ENCODE peak calls at places on chromosomes 11 and 22, in ten cellular contexts. A is cardiac fibroblast, X is AG10803, S is astrocyte of the spinal cord, G is ovary, D is fibroblast of lung, R is fibroblast of villous mesenchyme, H is skeletal muscle cell, Z is bronchial epithelial cell, N is OCI-LY7. B is an unnamed sample.

GRCh38 chr11:35142481-35143207 is 3.7 kb downstream of the CD44 start:
- DNase-seq in S (no peak), Z (peak), G (no peak), A (peak), N (peak), R (no peak), X (peak), H (no peak), D (peak), B (no peak)

GRCh38 chr11:123174196-123175183 is 20.6 kb downstream of the CLMP start:
- DNase-seq in D (peak), X (peak), H (peak), R (peak), G (no peak), Z (peak), S (peak), N (no peak), A (peak), B (no peak)

GRCh38 chr11:2990617-2991476 is 1.3 kb downstream of the NAP1L4 start:
- DNase-seq in H (no peak), D (no peak), A (no peak), G (no peak), R (peak), X (no peak), N (peak), S (no peak), Z (peak), B (peak)

GRCh38 chr11:88579466-88579865 is 241.9 kb upstream of the CTSC start:
- DNase-seq in Z (no peak), N (no peak), D (no peak), S (no peak), R (no peak), A (no peak), X (no peak), H (no peak), G (no peak), B (no peak)

GRCh38 chr11:119816660-119817059 is 87.7 kb upstream of the NECTIN1 start:
- DNase-seq in X (no peak), A (no peak), R (no peak), H (no peak), D (no peak), Z (peak), G (no peak), S (peak), N (no peak), B (no peak)

GRCh38 chr11:54946429-54946828 is 239.8 kb downstream of the OR4A5 start:
- DNase-seq in D (no peak), R (no peak), N (no peak), Z (no peak), H (no peak), X (no peak), A (no peak), G (no peak), S (no peak), B (no peak)

GRCh38 chr11:72776844-72777754 is 16.7 kb downstream of the STARD10 start:
- DNase-seq in A (no peak), N (no peak), D (no peak), S (no peak), Z (no peak), R (no peak), H (no peak), G (no peak), X (no peak), B (no peak)

GRCh38 chr11:100929377-100929776 is 200.2 kb downstream of the PGR start:
- DNase-seq in Z (peak), A (peak), D (peak), R (peak), G (no peak), N (no peak), X (peak), S (peak), H (no peak), B (no peak)

GRCh38 chr11:77055056-77055680 is 11.6 kb upstream of the CAPN5 start:
- DNase-seq in S (no peak), G (no peak), N (no peak), Z (no peak), D (no peak), A (no peak), H (no peak), X (no peak), R (no peak), B (no peak)

GRCh38 chr22:43234299-43234988 is 47.5 kb upstream of the TTLL12 start:
- DNase-seq in R (no peak), H (no peak), N (no peak), A (no peak), Z (no peak), D (no peak), G (peak), X (no peak), S (no peak), B (no peak)

GRCh38 chr22:43326342-43326825 is 16.8 kb downstream of the SCUBE1 start:
- DNase-seq in S (no peak), X (no peak), G (no peak), R (no peak), H (no peak), A (no peak), D (no peak), N (no peak), Z (no peak), B (no peak)

GRCh38 chr11:2838676-2839075 is 46.9 kb downstream of the CDKN1C start:
- DNase-seq in Z (no peak), D (no peak), S (no peak), H (no peak), G (no peak), R (no peak), A (no peak), X (no peak), N (no peak), B (no peak)

GRCh38 chr22:35378547-35379078 is 2.3 kb upstream of the HMOX1 start:
- DNase-seq in X (no peak), Z (no peak), D (no peak), H (no peak), A (no peak), S (no peak), N (no peak), R (no peak), G (no peak), B (no peak)

GRCh38 chr11:14360976-14361375 is 2.0 kb upstream of the RRAS2 start:
- DNase-seq in H (no peak), Z (no peak), G (no peak), D (no peak), R (no peak), N (no peak), S (no peak), A (no peak), X (no peak), B (no peak)

GRCh38 chr11:122807731-122808485 is 30.4 kb upstream of the CRTAM start:
- DNase-seq in Z (no peak), A (peak), H (no peak), S (no peak), D (peak), R (peak), X (peak), N (no peak), G (no peak), B (no peak)

GRCh38 chr22:23182289-23183106 is 2.2 kb downstream of the BCR start:
- DNase-seq in N (peak), A (no peak), D (no peak), R (peak), S (no peak), X (no peak), H (no peak), G (no peak), Z (peak), B (no peak)

GRCh38 chr11:65537620-65538231 is 12.8 kb downstream of the SCYL1 start:
- DNase-seq in R (peak), N (no peak), A (no peak), X (no peak), S (no peak), Z (no peak), H (no peak), D (no peak), G (no peak), B (no peak)

GRCh38 chr11:2169001-2169370 is 2.6 kb downstream of the TH start:
- DNase-seq in N (no peak), X (no peak), A (no peak), Z (no peak), S (no peak), H (no peak), D (no peak), G (no peak), R (no peak), B (no peak)

DNA sequence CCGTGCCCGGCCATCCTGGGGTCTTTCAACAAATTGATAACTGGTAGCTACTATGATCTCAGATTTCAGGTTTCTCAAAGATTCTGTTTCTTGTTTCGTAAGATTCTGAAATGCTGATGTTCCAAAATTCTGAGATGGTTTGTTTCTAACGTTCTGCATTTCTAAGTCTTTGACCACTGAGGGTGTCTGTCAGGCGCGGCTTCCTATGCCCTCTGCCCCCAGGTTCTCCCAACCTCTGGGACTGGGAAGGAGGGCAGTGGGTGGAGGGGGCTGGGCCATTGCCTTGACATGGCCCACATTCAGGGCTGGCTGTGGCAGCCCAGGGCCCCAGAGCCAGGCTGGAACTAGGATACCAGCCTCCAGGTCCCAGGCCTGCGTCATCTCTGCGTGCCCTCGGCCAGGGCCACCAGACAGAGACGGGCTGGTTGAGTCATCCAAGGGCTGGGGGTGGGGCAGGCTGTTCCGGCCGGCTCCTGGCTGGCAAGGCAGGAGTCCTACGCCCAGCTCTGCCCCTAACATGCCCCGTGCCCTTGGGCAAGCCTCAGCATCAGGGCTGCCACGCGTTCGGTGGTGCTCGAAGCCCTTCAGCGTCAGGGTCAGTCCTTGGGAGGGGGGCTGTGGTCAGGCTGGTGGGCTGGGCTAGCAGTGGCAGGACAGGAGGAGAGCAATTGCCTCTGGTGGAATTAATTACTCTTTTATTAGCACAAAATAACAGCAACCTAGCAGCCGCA is 5.2 kb downstream of the TMEM134 start:
- DNase-seq in D (no peak), A (peak), X (peak), N (no peak), H (no peak), G (peak), S (no peak), R (peak), Z (peak), B (peak)
- H3K4me3 ChIP-seq in D (peak), A (peak), X (peak), N (peak), H (peak), G (peak), S (peak), R (peak), Z (no peak), B (peak)

GRCh38 chr22:50105529-50106100 is 15.8 kb downstream of the MOV10L1 start:
- DNase-seq in X (peak), Z (peak), A (peak), G (no peak), D (peak), S (no peak), R (peak), N (peak), H (no peak), B (no peak)
- H3K4me3 ChIP-seq in X (no peak), Z (no peak), A (no peak), G (no peak), D (no peak), S (no peak), R (no peak), N (peak), H (no peak), B (no peak)

DNA sequence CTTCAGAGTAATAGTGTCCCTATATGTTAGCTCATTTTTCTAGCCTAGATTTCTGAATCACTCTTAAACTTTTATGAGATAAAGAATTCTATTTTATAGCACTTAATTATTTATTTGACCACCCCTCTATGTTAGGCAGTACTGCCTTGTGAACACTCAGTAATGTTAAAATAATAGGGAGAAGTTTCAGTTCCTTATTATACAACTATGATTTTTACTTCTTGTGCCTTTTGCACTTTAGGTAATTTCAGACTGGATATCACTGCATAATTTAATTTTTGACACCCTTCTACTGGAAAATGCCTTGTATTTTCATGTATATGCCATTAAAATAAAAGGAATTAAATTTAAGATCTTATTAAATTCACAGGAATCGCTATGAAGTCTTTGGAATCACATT is 3.1 kb downstream of the BCO2 start:
- DNase-seq in R (no peak), D (no peak), A (no peak), G (no peak), N (no peak), H (no peak), X (no peak), Z (no peak), S (no peak), B (no peak)
- H3K4me3 ChIP-seq in R (peak), D (no peak), A (no peak), G (no peak), N (no peak), H (no peak), X (no peak), Z (no peak), S (no peak), B (no peak)

DNA sequence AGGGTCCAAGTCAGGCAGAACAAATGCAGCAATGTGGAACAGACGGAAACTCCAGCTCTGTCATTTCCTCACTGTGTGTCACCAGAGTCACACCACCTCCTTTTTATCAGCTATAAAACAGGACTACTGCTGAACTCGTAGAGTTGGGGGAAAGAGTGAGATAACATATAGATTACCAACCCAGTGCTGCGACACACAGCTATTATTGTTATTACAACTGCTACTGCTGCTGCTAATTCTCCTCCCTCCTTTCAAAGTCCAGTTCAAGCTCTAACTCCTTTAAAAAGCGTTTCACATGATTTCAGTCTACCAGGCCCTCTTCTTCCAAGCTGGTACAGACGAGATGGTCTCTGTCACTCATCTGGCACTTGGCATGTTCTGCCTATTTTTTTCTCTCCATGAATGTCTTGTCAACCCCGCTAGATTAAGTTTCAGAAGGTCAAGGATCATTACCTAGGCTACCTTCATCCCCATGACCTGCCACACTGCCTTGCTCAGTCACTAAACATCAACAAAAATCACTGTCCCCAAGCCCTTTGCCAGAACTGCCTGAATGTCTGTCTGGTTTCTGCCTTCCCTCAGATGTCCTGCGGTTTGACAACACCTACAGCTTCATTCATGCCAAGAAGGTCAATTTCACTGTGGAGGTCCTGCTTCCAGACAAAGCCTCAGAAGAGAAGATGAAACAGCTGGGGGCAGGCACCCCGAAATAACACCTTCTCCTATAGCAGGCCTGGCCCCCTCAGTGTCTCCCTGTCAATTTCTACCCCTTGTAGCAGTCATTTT is 3.7 kb upstream of the MTFP1 start:
- DNase-seq in X (no peak), D (no peak), S (no peak), R (no peak), H (no peak), N (no peak), G (no peak), A (peak), Z (no peak), B (no peak)
- H3K4me3 ChIP-seq in X (no peak), D (peak), S (no peak), R (peak), H (no peak), N (peak), G (no peak), A (no peak), Z (no peak), B (no peak)

GRCh38 chr22:46578824-46579561 is 41.2 kb upstream of the GRAMD4 start:
- DNase-seq in Z (no peak), N (no peak), D (peak), H (no peak), S (peak), R (peak), X (peak), A (no peak), G (peak), B (no peak)
- H3K4me3 ChIP-seq in Z (no peak), N (no peak), D (peak), H (no peak), S (no peak), R (peak), X (peak), A (no peak), G (no peak), B (peak)

DNA sequence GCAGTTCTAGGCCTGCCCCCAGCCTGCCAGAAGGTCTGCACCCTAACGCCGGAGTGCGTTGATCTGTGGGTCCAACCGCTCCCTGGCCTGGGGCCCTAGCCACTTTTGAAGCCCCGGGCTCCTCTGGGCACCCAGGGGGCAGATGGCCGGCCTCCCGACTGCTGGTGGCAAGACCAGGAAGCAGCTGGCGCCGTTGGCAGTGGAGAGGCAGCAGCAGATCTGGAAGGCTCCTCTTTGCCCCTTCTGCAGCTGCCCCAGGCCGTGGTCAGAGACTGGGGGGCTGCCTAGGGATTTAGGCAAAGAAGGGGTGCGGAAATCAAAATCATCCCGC is 445 bp upstream of the VWCE start:
- DNase-seq in G (no peak), S (no peak), N (no peak), H (no peak), R (no peak), Z (no peak), X (no peak), D (no peak), A (no peak), B (no peak)
- H3K4me3 ChIP-seq in G (peak), S (no peak), N (peak), H (peak), R (peak), Z (peak), X (peak), D (peak), A (peak), B (peak)

GRCh38 chr22:26986051-26986881 is 328.9 kb downstream of the MIAT start:
- DNase-seq in G (no peak), H (no peak), R (no peak), N (no peak), A (no peak), D (no peak), S (no peak), X (no peak), Z (no peak), B (no peak)
- H3K4me3 ChIP-seq in G (no peak), H (no peak), R (no peak), N (no peak), A (no peak), D (no peak), S (no peak), X (no peak), Z (no peak), B (no peak)